ENCODE peak calls at places on chromosomes 16 and 17, in four cellular contexts. F is HepG2, A is astrocyte of the cerebellum, X is uterus. Z is an unnamed sample.

GRCh38 chr16:89292443-89293078 is 75.1 kb downstream of the ZNF778 start:
- DNase-seq in A (no peak), X (no peak), F (peak), Z (no peak)

GRCh38 chr16:383326-384020 is 1.7 kb upstream of the PGAP6 start:
- DNase-seq in X (no peak), F (no peak), A (no peak), Z (no peak)

GRCh38 chr16:10982430-10983174 is 38.2 kb downstream of the CLEC16A start:
- DNase-seq in F (no peak), X (no peak), A (no peak), Z (no peak)

GRCh38 chr17:6435051-6435450 is at the start of gene AIPL1:
- DNase-seq in A (no peak), X (no peak), F (no peak), Z (no peak)

GRCh38 chr17:2865228-2865627 is 69.0 kb downstream of the RAP1GAP2 start:
- DNase-seq in A (no peak), X (no peak), F (no peak), Z (no peak)

GRCh38 chr16:87407511-87408112 is 15.5 kb downstream of the MAP1LC3B start:
- DNase-seq in F (no peak), X (peak), A (no peak), Z (no peak)

GRCh38 chr16:23842137-23842600 is 6.4 kb downstream of the PRKCB start:
- DNase-seq in F (no peak), A (no peak), X (no peak), Z (no peak)

GRCh38 chr17:8015957-8016631 is 13.7 kb downstream of the GUCY2D start:
- DNase-seq in X (no peak), A (no peak), F (no peak), Z (no peak)

GRCh38 chr17:4594406-4595349 is 10.3 kb downstream of the SMTNL2 start:
- DNase-seq in A (no peak), F (no peak), X (no peak), Z (no peak)

GRCh38 chr16:23508589-23509440 is 1.5 kb downstream of the GGA2 start:
- DNase-seq in F (no peak), X (no peak), A (no peak), Z (no peak)

GRCh38 chr16:31128711-31129567 is 6.6 kb downstream of the PRSS8 start:
- DNase-seq in X (no peak), A (no peak), F (no peak), Z (no peak)

GRCh38 chr16:24049113-24049512 is 207.0 kb upstream of the CACNG3 start:
- DNase-seq in F (no peak), A (no peak), X (no peak), Z (no peak)

GRCh38 chr17:50181155-50181554 is 15.3 kb downstream of the SGCA start:
- DNase-seq in A (no peak), F (peak), X (no peak), Z (no peak)

GRCh38 chr17:43701318-43701743 is 39.6 kb upstream of the MEOX1 start:
- DNase-seq in F (no peak), A (peak), X (no peak), Z (no peak)

GRCh38 chr17:4598776-4599504 is 14.6 kb downstream of the SMTNL2 start:
- DNase-seq in F (no peak), A (no peak), X (peak), Z (no peak)

GRCh38 chr17:17873450-17873991 is 36.7 kb upstream of the SREBF1 start:
- DNase-seq in X (no peak), A (no peak), F (no peak), Z (no peak)

GRCh38 chr17:50537721-50538548 is 5.4 kb downstream of the EPN3 start:
- DNase-seq in A (no peak), F (no peak), X (no peak), Z (no peak)

GRCh38 chr16:2364638-2365210 is 24.2 kb upstream of the ABCA3 start:
- DNase-seq in F (no peak), A (no peak), X (no peak), Z (no peak)

GRCh38 chr17:38735161-38735997 is 5.2 kb downstream of the CISD3 start:
- DNase-seq in X (peak), F (peak), A (no peak), Z (no peak)

GRCh38 chr17:9895923-9896322 is 9.1 kb downstream of the RCVRN start:
- DNase-seq in A (no peak), X (no peak), F (no peak), Z (no peak)

GRCh38 chr17:9886141-9886930 is 18.7 kb downstream of the RCVRN start:
- DNase-seq in A (no peak), F (no peak), X (no peak), Z (no peak)

GRCh38 chr17:9887521-9887920 is 17.6 kb downstream of the RCVRN start:
- DNase-seq in F (no peak), X (no peak), A (no peak), Z (no peak)

GRCh38 chr17:9893606-9894005 is 11.5 kb downstream of the RCVRN start:
- DNase-seq in A (peak), X (no peak), F (no peak), Z (no peak)

DNA sequence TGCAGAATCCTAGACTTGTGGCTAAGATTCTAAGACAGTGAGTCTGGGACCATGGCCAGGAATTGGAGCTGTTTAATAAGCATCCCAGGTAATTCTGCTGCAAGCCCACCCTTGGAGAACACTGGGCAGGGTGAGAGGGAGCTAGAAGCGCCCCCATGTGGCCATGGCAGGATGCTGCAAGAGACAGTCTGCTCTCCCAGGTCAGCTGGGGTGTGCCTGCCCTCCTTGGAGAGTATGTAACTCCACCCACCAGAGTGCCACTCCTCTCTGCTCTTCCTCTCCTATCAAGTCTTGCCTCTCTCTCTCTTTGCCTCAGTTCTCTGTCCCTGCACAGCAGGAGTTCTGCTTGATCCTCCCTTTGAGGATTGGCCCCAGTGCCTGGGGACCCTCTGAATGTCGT is 14.9 kb downstream of the RCVRN start:
- DNase-seq in X (no peak), F (peak), A (no peak), Z (no peak)
- TF ChIP-seq CTCF in X (no peak), F (peak), A (peak), Z (peak)

DNA sequence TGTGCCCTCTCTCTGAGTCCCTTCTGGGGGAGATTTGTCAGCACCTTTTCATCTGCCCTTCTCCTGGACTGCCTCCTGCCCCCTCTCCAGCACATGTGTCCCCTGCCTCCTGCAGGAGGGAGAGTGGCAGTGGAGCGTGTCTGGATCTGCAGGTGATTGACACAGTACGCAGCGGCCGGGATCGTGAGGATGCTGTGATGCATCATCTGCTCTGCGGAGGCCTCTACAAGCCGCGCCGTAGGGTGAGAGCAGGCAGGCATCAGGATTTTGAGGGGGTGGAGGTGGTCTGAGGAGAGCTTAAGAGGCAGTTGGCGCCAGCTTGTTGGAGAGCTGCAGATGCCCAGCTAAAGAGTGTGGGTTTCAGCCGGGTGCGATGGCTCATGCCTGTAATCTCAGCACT is 10.9 kb downstream of the SLC9A5 start:
- DNase-seq in X (no peak), F (no peak), A (no peak), Z (no peak)
- H3K4me3 ChIP-seq in X (no peak), F (no peak), A (no peak), Z (no peak)

GRCh38 chr17:1484586-1485310 is 7.7 kb downstream of the MYO1C start:
- DNase-seq in X (peak), A (no peak), F (peak), Z (no peak)
- TF ChIP-seq CTCF in X (no peak), A (peak), F (no peak), Z (no peak)

GRCh38 chr17:40072481-40073346 is 9.9 kb downstream of the THRA start:
- DNase-seq in A (no peak), F (peak), X (peak), Z (no peak)
- H3K4me3 ChIP-seq in A (no peak), F (peak), X (peak), Z (no peak)

GRCh38 chr17:74814453-74814852 is 38.3 kb upstream of the NAT9 start:
- DNase-seq in X (no peak), A (no peak), F (no peak), Z (no peak)
- TF ChIP-seq CTCF in X (no peak), A (no peak), F (peak), Z (no peak)

Z was measured in AG04449.